ENCODE peak calls at places on chromosomes 16 and 17, in six cellular contexts. I is choroid plexus epithelial cell; A is AG09309; D is endothelial cell; E is AG10803; Y is CD8-positive, alpha-beta T cell. F is an unnamed sample.

GRCh38 chr17:57086069-57086930 is 1.3 kb downstream of the AKAP1 start:
- DNase-seq in I (peak), Y (peak), A (no peak), D (peak), E (no peak), F (no peak)

GRCh38 chr17:46071796-46072195 is 72.7 kb downstream of the STH start:
- DNase-seq in D (no peak), I (no peak), Y (no peak), E (no peak), A (no peak), F (no peak)

GRCh38 chr16:58792188-58792587 is 58.1 kb upstream of the GOT2 start:
- DNase-seq in I (no peak), E (no peak), A (no peak), Y (no peak), D (no peak), F (no peak)

GRCh38 chr17:6914711-6915110 is 81.1 kb upstream of the ALOX12 start:
- DNase-seq in Y (no peak), E (no peak), I (peak), A (no peak), D (no peak), F (no peak)

GRCh38 chr16:55502801-55503366 is 6.0 kb upstream of the LPCAT2 start:
- DNase-seq in D (no peak), E (peak), A (no peak), I (peak), Y (no peak), F (no peak)

GRCh38 chr16:57507414-57508083 is 21.3 kb upstream of the DOK4 start:
- DNase-seq in D (no peak), I (no peak), Y (no peak), E (no peak), A (no peak), F (no peak)

GRCh38 chr17:8020776-8021564 is 17.9 kb upstream of the ALOX15B start:
- DNase-seq in D (no peak), Y (no peak), A (no peak), I (no peak), E (no peak), F (no peak)

GRCh38 chr17:29837531-29837930 is 92.5 kb downstream of the SSH2 start:
- DNase-seq in A (no peak), Y (no peak), E (no peak), D (no peak), I (no peak), F (no peak)

GRCh38 chr17:79700574-79700973 is 30.2 kb upstream of the ENPP7 start:
- DNase-seq in E (no peak), I (no peak), A (no peak), D (no peak), Y (no peak), F (no peak)

GRCh38 chr16:4314532-4315184 is 1.2 kb upstream of the GLIS2 start:
- DNase-seq in D (no peak), I (peak), Y (no peak), A (no peak), E (peak), F (no peak)

GRCh38 chr17:50945779-50946222 is 79.6 kb upstream of the TOB1 start:
- DNase-seq in A (no peak), Y (no peak), D (no peak), I (no peak), E (no peak), F (no peak)

GRCh38 chr17:16444258-16444886 is 29.0 kb downstream of the TRPV2 start:
- DNase-seq in A (no peak), Y (no peak), D (no peak), I (no peak), E (no peak), F (no peak)

GRCh38 chr17:17114592-17115225 is 72.5 kb downstream of the MPRIP start:
- DNase-seq in Y (no peak), E (no peak), A (no peak), I (no peak), D (no peak), F (no peak)

GRCh38 chr16:12366313-12366712 is 389.8 kb downstream of the SNX29 start:
- DNase-seq in A (no peak), I (no peak), Y (no peak), D (no peak), E (no peak), F (no peak)

GRCh38 chr17:59001158-59001814 is 105.4 kb downstream of the TRIM37 start:
- DNase-seq in A (no peak), I (peak), Y (peak), E (peak), D (peak), F (peak)

GRCh38 chr17:48125829-48126612 is 18.5 kb downstream of the SNX11 start:
- DNase-seq in E (no peak), I (no peak), Y (no peak), A (no peak), D (no peak), F (no peak)

GRCh38 chr16:65229191-65229662 is 107.4 kb upstream of the CDH11 start:
- DNase-seq in I (peak), D (no peak), A (peak), Y (no peak), E (peak), F (peak)

GRCh38 chr16:68412061-68412460 is 36.2 kb downstream of the SMPD3 start:
- DNase-seq in D (no peak), A (no peak), E (no peak), Y (no peak), I (no peak), F (no peak)

GRCh38 chr16:73054732-73055481 is 7.0 kb upstream of the ZFHX3 start:
- DNase-seq in E (peak), A (no peak), Y (no peak), D (no peak), I (peak), F (no peak)

DNA sequence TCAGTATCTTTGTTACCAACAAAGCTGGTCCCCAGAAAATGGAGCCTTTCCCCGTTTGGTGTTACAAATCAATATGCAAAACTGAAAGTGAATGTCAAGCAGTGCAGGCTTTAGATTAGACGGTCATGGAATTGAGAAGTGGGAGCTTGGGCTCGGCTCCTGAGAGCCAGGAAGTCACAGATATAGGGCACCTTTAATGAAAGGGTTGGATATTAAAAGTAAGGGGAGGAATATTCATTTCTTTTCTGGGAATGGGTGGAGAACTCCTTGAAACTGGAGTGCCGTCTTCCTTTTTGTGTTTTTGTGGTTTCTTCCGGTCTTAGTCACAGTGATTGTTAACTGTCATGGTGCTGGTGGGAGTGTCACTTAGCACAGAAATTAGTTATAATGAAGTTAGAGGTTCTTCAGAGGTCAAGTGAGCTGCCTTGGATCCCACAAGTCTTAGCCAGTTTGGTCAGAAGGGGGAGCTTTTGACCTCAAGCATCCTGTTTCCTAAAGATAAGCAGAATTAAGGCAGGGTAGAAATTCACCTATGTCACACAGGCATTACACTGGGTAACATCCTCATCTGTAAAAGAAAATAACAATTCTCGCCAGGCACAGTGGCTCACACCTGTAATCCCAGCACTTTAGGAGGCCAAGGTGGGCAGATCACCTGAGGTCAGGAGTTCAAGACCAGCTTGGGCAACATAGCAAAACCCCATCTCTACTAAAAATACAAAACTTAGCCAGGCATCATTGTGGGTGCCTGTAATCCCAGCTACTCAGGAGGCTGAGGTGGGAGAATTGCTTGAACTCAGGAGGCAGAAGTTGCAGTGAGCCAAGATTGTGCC is 9.6 kb upstream of the EIF1 start:
- DNase-seq in E (peak), I (peak), A (no peak), Y (peak), D (no peak), F (no peak)
- TF ChIP-seq CTCF in E (peak), I (peak), A (peak), Y (no peak), D (no peak), F (peak)

GRCh38 chr17:36869856-36870617 is 67.2 kb upstream of the LHX1 start:
- DNase-seq in A (no peak), D (no peak), I (peak), Y (no peak), E (peak), F (no peak)
- TF ChIP-seq CTCF in A (no peak), D (no peak), I (peak), Y (no peak), E (no peak), F (no peak)

GRCh38 chr16:19396555-19397011 is 21.1 kb upstream of the TMC5 start:
- DNase-seq in Y (no peak), E (no peak), D (no peak), A (no peak), I (no peak), F (no peak)

GRCh38 chr16:19400709-19401108 is 17.0 kb upstream of the TMC5 start:
- DNase-seq in Y (no peak), A (no peak), I (no peak), D (no peak), E (no peak), F (no peak)
- TF ChIP-seq CTCF in Y (no peak), A (no peak), I (no peak), D (no peak), E (no peak), F (no peak)

GRCh38 chr17:75617675-75618074 is 15.6 kb upstream of the SMIM5 start:
- DNase-seq in D (no peak), I (no peak), A (no peak), Y (no peak), E (no peak), F (no peak)

GRCh38 chr17:75617218-75617617 is 16.0 kb upstream of the SMIM5 start:
- DNase-seq in Y (no peak), D (no peak), E (no peak), A (no peak), I (no peak), F (no peak)

GRCh38 chr17:75622071-75622470 is 11.2 kb upstream of the SMIM5 start:
- DNase-seq in I (no peak), Y (no peak), A (no peak), E (no peak), D (no peak), F (no peak)

GRCh38 chr17:75622771-75623273 is 10.4 kb upstream of the SMIM5 start:
- DNase-seq in A (no peak), I (no peak), D (no peak), Y (no peak), E (no peak), F (no peak)

GRCh38 chr17:75619506-75620431 is 13.5 kb upstream of the SMIM5 start:
- DNase-seq in I (peak), D (peak), E (peak), A (no peak), Y (no peak), F (no peak)
- TF ChIP-seq CTCF in I (peak), D (peak), E (peak), A (peak), Y (no peak), F (peak)

GRCh38 chr17:76565728-76566612 is 19.7 kb downstream of the ST6GALNAC2 start:
- DNase-seq in I (no peak), D (no peak), E (no peak), Y (no peak), A (no peak), F (no peak)
- TF ChIP-seq CTCF in I (no peak), D (no peak), E (no peak), Y (no peak), A (no peak), F (no peak)

F was measured in BJ.